ENCODE peak calls at places on chromosomes 5 and 9, in eight cellular contexts. Z is Peyer's patch; B is HCT116; W is K562; F is pancreas; J is A549; M is RWPE1; R is CD4-positive, alpha-beta memory T cell. T is an unnamed sample.
A peak's percentile ranks its signal among the peaks of the same experiment; 100 is the strongest.

GRCh38 chr9:98780059-98780749 is 16.2 kb downstream of the ANKS6 start:
- DNase-seq in Z (no peak), B (no peak), W (no peak), F (no peak), J (no peak), M (no peak), R (no peak), T (no peak)

GRCh38 chr9:129208191-129209091 is 30.4 kb upstream of the IER5L start:
- DNase-seq in Z (no peak), B (no peak), W (peak; percentile 51), F (no peak), J (no peak), M (no peak), R (no peak), T (no peak)

GRCh38 chr5:95809414-95809960 is 13.0 kb downstream of the GLRX start:
- DNase-seq in Z (no peak), B (no peak), W (no peak), F (no peak), J (no peak), M (no peak), R (no peak), T (no peak)

GRCh38 chr5:96919754-96920197 is 16.1 kb upstream of the LNPEP start:
- DNase-seq in Z (no peak), B (no peak), W (no peak), F (no peak), J (no peak), M (no peak), R (no peak), T (no peak)

GRCh38 chr9:94861589-94862241 is 135.2 kb downstream of the AOPEP start:
- DNase-seq in Z (no peak), B (no peak), W (no peak), F (no peak), J (peak; percentile 51), M (no peak), R (no peak), T (no peak)

GRCh38 chr9:98367923-98368322 is 112.5 kb upstream of the TBC1D2 start:
- DNase-seq in Z (no peak), B (no peak), W (peak; percentile 50), F (no peak), J (no peak), M (no peak), R (no peak), T (no peak)

GRCh38 chr5:95778713-95779426 is 43.7 kb downstream of the GLRX start:
- DNase-seq in Z (no peak), B (no peak), W (no peak), F (no peak), J (no peak), M (no peak), R (no peak), T (no peak)

GRCh38 chr9:4739587-4740372 is 1.2 kb downstream of the AK3 start:
- DNase-seq in Z (peak; percentile 62), B (no peak), W (peak; percentile 47), F (no peak), J (no peak), M (no peak), R (no peak), T (no peak)

GRCh38 chr5:25489834-25490538 is 845.2 kb upstream of the CDH10 start:
- DNase-seq in Z (no peak), B (no peak), W (no peak), F (no peak), J (peak; percentile 18), M (peak; percentile 41), R (no peak), T (no peak)

GRCh38 chr5:63055421-63055820 is 476.8 kb downstream of the LRRC70 start:
- DNase-seq in Z (no peak), B (no peak), W (peak; percentile 17), F (no peak), J (peak; percentile 60), M (no peak), R (no peak), T (no peak)

GRCh38 chr5:66658516-66658915 is 62.3 kb downstream of the MAST4 start:
- DNase-seq in Z (no peak), B (no peak), W (no peak), F (no peak), J (no peak), M (no peak), R (no peak), T (no peak)

GRCh38 chr9:124553738-124554137 is 46.5 kb upstream of the NR5A1 start:
- DNase-seq in Z (no peak), B (no peak), W (no peak), F (no peak), J (no peak), M (no peak), R (no peak), T (no peak)

GRCh38 chr9:73202992-73203391 is 51.3 kb downstream of the ANXA1 start:
- DNase-seq in Z (no peak), B (no peak), W (no peak), F (no peak), J (no peak), M (no peak), R (no peak), T (no peak)

GRCh38 chr5:79202076-79202475 is 33.9 kb upstream of the JMY start:
- DNase-seq in Z (no peak), B (peak; percentile 36), W (no peak), F (no peak), J (peak; percentile 29), M (peak; percentile 88), R (no peak), T (peak; percentile 50)

DNA sequence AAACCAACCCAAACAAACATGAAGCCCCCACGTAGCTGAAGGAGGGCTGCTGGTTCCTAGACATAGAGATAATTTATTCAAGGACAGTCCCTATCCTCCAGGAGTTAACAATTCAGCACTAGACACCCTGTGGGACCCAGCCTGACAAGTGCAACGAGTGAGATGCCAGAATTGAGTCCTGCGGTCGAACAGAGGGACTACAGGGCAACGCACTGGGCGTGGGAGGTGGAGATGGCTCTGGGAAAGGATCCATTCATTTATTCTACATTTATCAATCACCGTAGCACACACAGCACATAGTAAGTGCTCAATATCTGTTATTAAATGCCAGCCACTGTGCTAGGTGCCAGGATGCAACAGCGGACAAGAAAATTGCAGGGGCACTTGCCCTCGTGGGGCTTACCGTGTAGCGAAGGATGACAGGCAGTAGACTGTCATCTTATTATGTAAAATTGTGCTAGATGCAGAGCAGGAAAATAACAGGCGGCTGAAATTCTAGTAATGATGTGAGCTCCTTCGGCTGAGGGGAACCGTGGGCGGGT is 855 bp upstream of the ARHGAP26 start:
- DNase-seq in Z (no peak), B (no peak), W (no peak), F (no peak), J (no peak), M (no peak), R (no peak), T (no peak)
- H3K27ac ChIP-seq in Z (peak overlapping the region; percentile 86), B (no peak overlapping the region), W (no peak overlapping the region), F (peak overlapping the region; percentile 81), J (peak overlapping the region; percentile 69), M (peak overlapping the region; percentile 77), R (peak overlapping the region; percentile 53), T (no peak overlapping the region)

GRCh38 chr5:72292411-72292810 is 27.6 kb downstream of the MRPS27 start:
- DNase-seq in Z (no peak), B (no peak), W (no peak), F (no peak), J (no peak), M (no peak), R (no peak), T (no peak)
- H3K27ac ChIP-seq in Z (no peak overlapping the region), B (no peak overlapping the region), W (no peak overlapping the region), F (no peak overlapping the region), J (no peak overlapping the region), M (no peak overlapping the region), R (no peak overlapping the region), T (no peak overlapping the region)

GRCh38 chr9:87613265-87614111 is 112.4 kb upstream of the CTSL start:
- DNase-seq in Z (no peak), B (no peak), W (no peak), F (no peak), J (peak; percentile 22), M (no peak), R (no peak), T (no peak)

GRCh38 chr9:87618931-87619330 is 107.0 kb upstream of the CTSL start:
- DNase-seq in Z (no peak), B (no peak), W (no peak), F (no peak), J (no peak), M (no peak), R (no peak), T (no peak)

GRCh38 chr9:87614402-87614801 is 111.5 kb upstream of the CTSL start:
- DNase-seq in Z (no peak), B (no peak), W (no peak), F (no peak), J (no peak), M (no peak), R (no peak), T (no peak)

GRCh38 chr9:87612536-87612935 is 113.4 kb upstream of the CTSL start:
- DNase-seq in Z (no peak), B (no peak), W (no peak), F (no peak), J (no peak), M (no peak), R (no peak), T (no peak)

GRCh38 chr9:87615547-87616148 is 110.3 kb upstream of the CTSL start:
- DNase-seq in Z (no peak), B (no peak), W (no peak), F (no peak), J (no peak), M (peak; percentile 26), R (no peak), T (no peak)
- H3K27ac ChIP-seq in Z (no peak overlapping the region), B (no peak overlapping the region), W (no peak overlapping the region), F (no peak overlapping the region), J (no peak overlapping the region), M (no peak overlapping the region), R (no peak overlapping the region), T (no peak overlapping the region)

GRCh38 chr5:77972545-77973252 is 196.6 kb upstream of the TBCA start:
- DNase-seq in Z (no peak), B (no peak), W (no peak), F (no peak), J (no peak), M (no peak), R (peak; percentile 11), T (no peak)
- H3K27ac ChIP-seq in Z (no peak overlapping the region), B (no peak overlapping the region), W (no peak overlapping the region), F (no peak overlapping the region), J (no peak overlapping the region), M (no peak overlapping the region), R (no peak overlapping the region), T (no peak overlapping the region)

GRCh38 chr9:3459076-3459475 is 66.7 kb downstream of the RFX3 start:
- DNase-seq in Z (no peak), B (no peak), W (no peak), F (no peak), J (no peak), M (no peak), R (no peak), T (no peak)
- H3K27ac ChIP-seq in Z (no peak overlapping the region), B (no peak overlapping the region), W (no peak overlapping the region), F (no peak overlapping the region), J (no peak overlapping the region), M (no peak overlapping the region), R (no peak overlapping the region), T (no peak overlapping the region)